ENCODE peak calls at places on chromosomes 12 and 14, in five cellular contexts. One of them, this sample, is unnamed.

GRCh38 chr12:127149226-127149964 is 1117.6 kb upstream of the TMEM132C start:
- DNase-seq in transverse colon: no peak
- DNase-seq in gastrocnemius medialis: no peak
- DNase-seq in uterus: no peak
- DNase-seq in lower leg skin: no peak
- DNase-seq in this sample: no peak

GRCh38 chr14:20515846-20516245 is 10.5 kb downstream of the RNASE10 start:
- DNase-seq in transverse colon: no peak
- DNase-seq in gastrocnemius medialis: no peak
- DNase-seq in uterus: no peak
- DNase-seq in lower leg skin: no peak
- DNase-seq in this sample: no peak

GRCh38 chr12:57380300-57380699 is 50.5 kb downstream of the R3HDM2 start:
- DNase-seq in transverse colon: no peak
- DNase-seq in gastrocnemius medialis: no peak
- DNase-seq in uterus: no peak
- DNase-seq in lower leg skin: no peak
- DNase-seq in this sample: no peak

GRCh38 chr12:122449317-122449716 is 26.8 kb upstream of the CLIP1 start:
- DNase-seq in transverse colon: no peak
- DNase-seq in gastrocnemius medialis: no peak
- DNase-seq in uterus: no peak
- DNase-seq in lower leg skin: no peak
- DNase-seq in this sample: no peak

GRCh38 chr14:90624228-90624627 is 192.0 kb downstream of the TTC7B start:
- DNase-seq in transverse colon: no peak
- DNase-seq in gastrocnemius medialis: peak; percentile 94
- DNase-seq in uterus: no peak
- DNase-seq in lower leg skin: no peak
- DNase-seq in this sample: no peak

GRCh38 chr12:129966086-129966640 is 62.3 kb upstream of the TMEM132D start:
- DNase-seq in transverse colon: no peak
- DNase-seq in gastrocnemius medialis: no peak
- DNase-seq in uterus: no peak
- DNase-seq in lower leg skin: no peak
- DNase-seq in this sample: no peak

GRCh38 chr14:89349196-89350008 is 67.6 kb downstream of the FOXN3 start:
- DNase-seq in transverse colon: peak; percentile 53
- DNase-seq in gastrocnemius medialis: peak; percentile 86
- DNase-seq in uterus: peak; percentile 65
- DNase-seq in lower leg skin: no peak
- DNase-seq in this sample: no peak

GRCh38 chr14:67965684-67966083 is 146.1 kb downstream of the RAD51B start:
- DNase-seq in transverse colon: no peak
- DNase-seq in gastrocnemius medialis: no peak
- DNase-seq in uterus: no peak
- DNase-seq in lower leg skin: no peak
- DNase-seq in this sample: no peak

GRCh38 chr12:49636574-49636973 is 13.2 kb downstream of the PRPF40B start:
- DNase-seq in transverse colon: no peak
- DNase-seq in gastrocnemius medialis: no peak
- DNase-seq in uterus: no peak
- DNase-seq in lower leg skin: peak; percentile 61
- DNase-seq in this sample: no peak

GRCh38 chr14:79093542-79093941 is 923.4 kb downstream of the NRXN3 start:
- DNase-seq in transverse colon: no peak
- DNase-seq in gastrocnemius medialis: no peak
- DNase-seq in uterus: no peak
- DNase-seq in lower leg skin: no peak
- DNase-seq in this sample: no peak

GRCh38 chr14:96581902-96582640 is 79.9 kb downstream of the PAPOLA start:
- DNase-seq in transverse colon: no peak
- DNase-seq in gastrocnemius medialis: no peak
- DNase-seq in uterus: no peak
- DNase-seq in lower leg skin: peak; percentile 68
- DNase-seq in this sample: no peak

GRCh38 chr12:5870183-5870582 is 74.9 kb downstream of the ANO2 start:
- DNase-seq in transverse colon: no peak
- DNase-seq in gastrocnemius medialis: no peak
- DNase-seq in uterus: no peak
- DNase-seq in lower leg skin: no peak
- DNase-seq in this sample: no peak

DNA sequence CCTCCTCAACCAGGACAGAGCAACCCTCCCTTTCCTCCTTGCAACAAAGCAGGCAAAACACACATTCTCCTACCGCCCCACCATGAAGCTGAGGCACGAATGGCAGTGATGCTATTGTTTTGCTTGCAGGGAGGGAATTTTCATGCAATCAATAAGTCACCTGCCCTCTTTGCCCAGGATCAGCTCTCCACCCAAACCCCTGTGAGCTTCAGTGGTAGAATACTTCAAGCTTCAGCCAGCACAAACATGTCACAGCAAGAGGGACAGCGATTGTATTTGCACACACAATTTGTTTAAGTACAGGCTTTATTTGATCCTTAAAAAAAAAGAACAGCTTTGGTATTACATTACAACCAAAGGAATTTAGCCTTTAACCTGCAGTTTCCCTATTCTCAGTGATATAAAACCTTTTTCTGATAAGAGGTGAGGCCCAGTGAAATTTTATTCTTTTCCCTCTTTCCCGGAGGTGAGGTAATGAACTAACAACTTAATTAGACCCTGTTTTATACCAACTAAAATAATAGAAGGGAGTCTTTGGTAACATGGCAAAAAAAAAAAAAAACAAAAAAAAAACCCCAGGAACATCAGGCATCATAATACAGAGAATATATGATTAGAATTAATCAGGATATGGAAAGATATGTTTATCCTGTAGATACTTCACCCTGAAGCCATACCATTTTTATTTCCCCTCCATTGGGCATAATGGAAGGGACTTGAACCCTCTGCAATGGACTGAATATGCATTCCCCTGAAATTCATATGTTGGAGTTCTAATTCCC is 87.1 kb upstream of the EEA1 start:
- DNase-seq in transverse colon: peak; percentile 26
- DNase-seq in gastrocnemius medialis: no peak
- DNase-seq in uterus: no peak
- DNase-seq in lower leg skin: no peak
- DNase-seq in this sample: no peak
- TF ChIP-seq POLR2A in transverse colon: no peak
- TF ChIP-seq POLR2A in gastrocnemius medialis: no peak
- TF ChIP-seq POLR2A in uterus: no peak
- TF ChIP-seq POLR2A in lower leg skin: no peak
- TF ChIP-seq POLR2A in this sample: no peak

DNA sequence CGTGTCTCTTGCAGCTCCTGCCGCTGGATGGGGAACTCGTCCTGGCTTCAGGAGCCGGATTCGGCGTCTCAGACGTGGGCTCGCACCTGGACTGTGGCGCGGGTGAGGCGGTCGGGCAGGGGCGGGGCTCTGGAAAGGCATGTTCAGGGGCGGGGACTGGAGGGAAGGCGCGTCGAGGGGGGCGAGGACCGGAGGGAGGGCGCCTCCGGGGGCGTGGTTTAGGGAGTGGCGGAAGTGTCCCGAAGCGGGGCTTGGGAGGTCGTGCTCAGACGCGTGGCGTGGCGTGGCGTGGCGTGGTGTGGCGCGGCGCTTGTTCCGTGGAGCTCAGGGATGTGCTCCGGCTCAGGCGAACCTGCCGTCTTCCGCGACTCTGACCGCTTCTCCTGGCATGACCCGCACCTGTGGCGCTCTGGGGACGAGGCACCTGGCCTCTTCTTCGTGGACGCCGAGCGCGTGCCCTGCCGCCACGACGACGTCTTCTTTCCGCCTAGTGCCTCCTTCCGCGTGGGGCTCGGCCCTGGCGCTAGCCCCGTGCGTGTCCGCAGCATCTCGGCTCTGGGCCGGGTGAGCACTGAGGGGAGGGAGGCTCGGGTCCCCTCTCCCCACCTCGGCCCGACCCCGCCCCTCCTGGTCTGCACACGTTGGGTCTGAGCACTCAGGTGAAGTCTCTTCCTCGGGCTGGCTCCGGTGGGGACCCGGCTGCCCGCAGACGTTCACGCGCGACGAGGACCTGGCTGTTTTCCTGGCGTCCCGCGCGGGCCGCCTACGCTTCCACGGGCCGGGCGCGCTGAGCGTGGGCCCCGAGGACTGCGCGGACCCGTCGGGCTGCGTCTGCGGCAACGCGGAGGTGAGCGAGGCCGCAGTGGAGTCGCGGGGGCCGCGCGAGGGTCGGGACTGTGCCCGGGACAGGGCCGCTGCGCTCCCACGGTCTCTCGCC is 6.2 kb downstream of the AMN start:
- DNase-seq in transverse colon: peak; percentile 96
- DNase-seq in gastrocnemius medialis: no peak
- DNase-seq in uterus: peak; percentile 36
- DNase-seq in lower leg skin: peak; percentile 95
- DNase-seq in this sample: no peak
- H3K4me3 ChIP-seq in transverse colon: peak overlapping the region; percentile 63
- H3K4me3 ChIP-seq in gastrocnemius medialis: peak overlapping the region; percentile 61
- H3K4me3 ChIP-seq in uterus: peak overlapping the region; percentile 33
- H3K4me3 ChIP-seq in lower leg skin: peak overlapping the region; percentile 22
- H3K4me3 ChIP-seq in this sample: peak overlapping the region; percentile 55

GRCh38 chr14:74084277-74085046 is at the start of the genes ALDH6A1 and LIN52:
- DNase-seq in transverse colon: peak; percentile 100
- DNase-seq in gastrocnemius medialis: peak; percentile 100
- DNase-seq in uterus: peak; percentile 100
- DNase-seq in lower leg skin: peak; percentile 100
- DNase-seq in this sample: peak; percentile 99
- TF ChIP-seq POLR2A in transverse colon: peak; percentile 93
- TF ChIP-seq POLR2A in gastrocnemius medialis: peak; percentile 95
- TF ChIP-seq POLR2A in uterus: peak; percentile 85
- TF ChIP-seq POLR2A in lower leg skin: no peak
- TF ChIP-seq POLR2A in this sample: peak; percentile 65

DNA sequence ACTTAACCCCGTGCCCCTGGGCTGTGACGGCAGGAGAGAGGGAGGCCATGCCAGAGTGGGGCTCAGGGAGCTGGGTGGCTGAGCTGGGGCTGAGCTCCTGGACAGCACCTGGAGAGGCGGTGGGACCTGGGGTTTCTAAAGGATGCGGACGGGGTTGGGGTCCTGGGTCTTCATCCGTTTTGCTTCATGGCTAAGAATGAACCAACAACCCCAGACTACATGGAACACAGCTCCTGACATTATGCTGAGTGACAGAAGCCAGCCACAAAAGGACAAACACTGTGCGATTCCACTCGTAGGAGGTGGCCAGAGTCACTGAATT is 60.6 kb downstream of the NCOR2 start:
- DNase-seq in transverse colon: no peak
- DNase-seq in gastrocnemius medialis: no peak
- DNase-seq in uterus: no peak
- DNase-seq in lower leg skin: no peak
- DNase-seq in this sample: no peak
- H3K4me3 ChIP-seq in transverse colon: peak overlapping the region; percentile 31
- H3K4me3 ChIP-seq in gastrocnemius medialis: no peak overlapping the region
- H3K4me3 ChIP-seq in uterus: peak overlapping the region; percentile 15
- H3K4me3 ChIP-seq in lower leg skin: no peak overlapping the region
- H3K4me3 ChIP-seq in this sample: no peak overlapping the region

DNA sequence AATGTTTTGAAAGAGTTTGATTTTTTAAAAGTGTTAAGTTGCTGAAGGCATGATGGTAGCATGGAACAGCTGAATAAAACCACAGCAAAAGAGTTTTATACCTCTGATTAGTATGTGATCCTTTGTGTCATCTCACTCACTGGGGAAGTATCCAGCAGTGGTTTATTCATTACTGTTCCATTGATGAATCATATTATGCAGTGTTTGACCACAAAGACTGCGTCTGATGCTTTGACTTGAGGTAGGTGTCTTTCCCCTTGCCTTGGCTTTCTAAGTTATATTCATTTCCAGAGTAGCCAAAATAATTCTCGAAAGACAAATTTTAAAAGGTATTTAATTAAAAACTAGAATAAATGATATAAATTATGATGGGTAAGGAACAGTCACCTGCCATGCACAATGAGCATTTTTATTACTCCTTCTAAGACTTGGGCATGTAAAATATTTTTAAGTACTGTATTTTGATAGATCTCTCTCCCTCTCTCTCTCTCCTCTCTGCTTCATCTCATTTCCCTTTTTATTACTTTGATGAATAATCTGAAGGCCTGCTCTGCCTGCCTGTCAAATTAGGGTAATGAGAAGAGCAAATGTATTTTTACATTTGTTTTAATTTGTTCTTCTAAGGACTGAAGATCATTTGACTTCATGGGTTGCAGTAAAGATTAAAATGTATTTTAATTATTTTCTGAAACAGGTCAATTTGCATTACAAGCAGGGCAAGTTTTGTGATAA is 164.9 kb downstream of the NAV3 start:
- DNase-seq in transverse colon: no peak
- DNase-seq in gastrocnemius medialis: no peak
- DNase-seq in uterus: no peak
- DNase-seq in lower leg skin: no peak
- DNase-seq in this sample: no peak
- TF ChIP-seq POLR2A in transverse colon: no peak
- TF ChIP-seq POLR2A in gastrocnemius medialis: no peak
- TF ChIP-seq POLR2A in uterus: no peak
- TF ChIP-seq POLR2A in lower leg skin: no peak
- TF ChIP-seq POLR2A in this sample: no peak

GRCh38 chr12:108305520-108305919 is 33.6 kb downstream of the CMKLR1 start:
- DNase-seq in transverse colon: peak; percentile 68
- DNase-seq in gastrocnemius medialis: peak; percentile 67
- DNase-seq in uterus: peak; percentile 94
- DNase-seq in lower leg skin: peak; percentile 98
- DNase-seq in this sample: peak; percentile 92

GRCh38 chr12:108306506-108306905 is 32.6 kb downstream of the CMKLR1 start:
- DNase-seq in transverse colon: no peak
- DNase-seq in gastrocnemius medialis: no peak
- DNase-seq in uterus: no peak
- DNase-seq in lower leg skin: no peak
- DNase-seq in this sample: no peak

GRCh38 chr12:108304633-108305032 is 34.5 kb downstream of the CMKLR1 start:
- DNase-seq in transverse colon: no peak
- DNase-seq in gastrocnemius medialis: no peak
- DNase-seq in uterus: no peak
- DNase-seq in lower leg skin: no peak
- DNase-seq in this sample: no peak

GRCh38 chr12:108307006-108307405 is 32.1 kb downstream of the CMKLR1 start:
- DNase-seq in transverse colon: no peak
- DNase-seq in gastrocnemius medialis: no peak
- DNase-seq in uterus: no peak
- DNase-seq in lower leg skin: no peak
- DNase-seq in this sample: no peak

DNA sequence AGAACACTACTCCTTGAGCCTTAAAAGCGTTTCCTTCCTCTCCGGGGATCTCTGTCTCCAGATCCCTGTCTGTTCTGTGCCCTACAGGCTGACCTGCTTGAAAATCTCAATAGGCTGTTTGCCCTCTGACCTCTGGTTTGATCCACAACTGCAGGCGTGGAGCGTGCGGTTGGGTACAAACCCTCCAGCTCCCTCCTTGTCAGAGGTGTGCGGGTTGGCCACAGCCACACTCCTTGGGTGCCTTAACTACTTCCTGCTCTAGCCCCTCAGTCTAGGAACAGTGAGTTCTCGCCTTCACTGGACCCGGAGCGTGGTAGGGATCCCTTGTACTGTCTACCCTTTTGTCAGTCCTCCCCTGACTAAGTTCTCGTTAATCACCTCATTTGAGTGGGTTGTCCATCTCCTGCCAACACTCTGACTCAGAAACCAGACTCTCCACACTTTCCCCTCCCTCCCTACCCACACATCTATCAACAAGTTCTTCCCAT is 33.1 kb downstream of the CMKLR1 start:
- DNase-seq in transverse colon: no peak
- DNase-seq in gastrocnemius medialis: no peak
- DNase-seq in uterus: peak; percentile 63
- DNase-seq in lower leg skin: no peak
- DNase-seq in this sample: no peak
- H3K4me3 ChIP-seq in transverse colon: no peak overlapping the region
- H3K4me3 ChIP-seq in gastrocnemius medialis: peak overlapping the region; percentile 13
- H3K4me3 ChIP-seq in uterus: peak overlapping the region; percentile 12
- H3K4me3 ChIP-seq in lower leg skin: no peak overlapping the region
- H3K4me3 ChIP-seq in this sample: no peak overlapping the region

GRCh38 chr12:6944381-6945186 is 762 bp downstream of the C12orf57 start:
- DNase-seq in transverse colon: peak; percentile 96
- DNase-seq in gastrocnemius medialis: peak; percentile 83
- DNase-seq in uterus: peak; percentile 94
- DNase-seq in lower leg skin: peak; percentile 99
- DNase-seq in this sample: peak; percentile 96
- TF ChIP-seq POLR2A in transverse colon: no peak
- TF ChIP-seq POLR2A in gastrocnemius medialis: no peak
- TF ChIP-seq POLR2A in uterus: peak; percentile 14
- TF ChIP-seq POLR2A in lower leg skin: no peak
- TF ChIP-seq POLR2A in this sample: peak; percentile 28

This sample was measured in heart left ventricle.